ENCODE peak calls at places on chromosomes 4 and X, in five cellular contexts. N is bronchial epithelial cell, Y is astrocyte of the cerebellum, Q is Calu3, P is OCI-LY7. B is an unnamed sample.

GRCh38 chr4:14294611-14295010 is 667.1 kb upstream of the BOD1L1 start:
- DNase-seq in Y (peak), P (no peak), Q (no peak), N (no peak), B (no peak)

GRCh38 chr4:26273308-26273980 is 47.4 kb upstream of the RBPJ start:
- DNase-seq in Q (no peak), N (no peak), Y (no peak), P (no peak), B (no peak)

GRCh38 chr4:124483043-124483906 is 229.3 kb downstream of the ANKRD50 start:
- DNase-seq in N (no peak), P (no peak), Y (no peak), Q (no peak), B (no peak)

GRCh38 chrX:20414781-20415445 is 148.2 kb upstream of the RPS6KA3 start:
- DNase-seq in Y (no peak), N (no peak), P (no peak), Q (no peak), B (no peak)

GRCh38 chr4:142378179-142378578 is 467.9 kb downstream of the INPP4B start:
- DNase-seq in P (no peak), Q (no peak), Y (no peak), N (no peak), B (no peak)

GRCh38 chr4:48907706-48908477 is 1.3 kb upstream of the OCIAD2 start:
- DNase-seq in Y (no peak), P (no peak), N (peak), Q (no peak), B (no peak)

GRCh38 chr4:186823989-186824388 is 100.3 kb upstream of the FAT1 start:
- DNase-seq in Y (no peak), N (no peak), P (no peak), Q (no peak), B (no peak)

GRCh38 chr4:145535202-145535601 is 53.5 kb downstream of the SMAD1 start:
- DNase-seq in P (no peak), Y (no peak), N (peak), Q (no peak), B (no peak)

GRCh38 chr4:110641218-110641617 is 18.3 kb upstream of the PITX2 start:
- DNase-seq in N (no peak), P (no peak), Y (no peak), Q (no peak), B (no peak)

GRCh38 chr4:115433501-115433900 is 320.1 kb upstream of the NDST4 start:
- DNase-seq in P (no peak), N (peak), Q (no peak), Y (no peak), B (no peak)

GRCh38 chr4:6548201-6548881 is 26.6 kb upstream of the MAN2B2 start:
- DNase-seq in Y (no peak), P (peak), Q (peak), N (peak), B (no peak)

GRCh38 chr4:184395451-184395917 is 78.9 kb downstream of the IRF2 start:
- DNase-seq in P (no peak), Q (no peak), Y (no peak), N (no peak), B (no peak)

GRCh38 chrX:30246769-30247489 is at the start of gene MAGEB1:
- DNase-seq in Y (no peak), P (no peak), Q (no peak), N (no peak), B (no peak)

GRCh38 chr4:141645611-141646340 is 9.4 kb downstream of the IL15 start:
- DNase-seq in N (peak), Q (no peak), Y (peak), P (no peak), B (no peak)

GRCh38 chrX:133792198-133792953 is 193.0 kb downstream of the GPC3 start:
- DNase-seq in Y (peak), P (peak), N (peak), Q (peak), B (peak)

GRCh38 chrX:43514820-43515219 is 141.3 kb upstream of the MAOA start:
- DNase-seq in P (no peak), N (no peak), Q (no peak), Y (no peak), B (no peak)

GRCh38 chr4:159297088-159297487 is 194.2 kb downstream of the RAPGEF2 start:
- DNase-seq in Q (no peak), P (no peak), N (no peak), Y (no peak), B (no peak)
- TF ChIP-seq CTCF in Q (no peak), P (no peak), N (no peak), Y (peak), B (no peak)

GRCh38 chr4:165347647-165348569 is 20.4 kb downstream of the MSMO1 start:
- DNase-seq in P (no peak), N (no peak), Q (no peak), Y (no peak), B (no peak)

GRCh38 chr4:165345663-165346417 is 18.4 kb downstream of the MSMO1 start:
- DNase-seq in P (no peak), Y (no peak), Q (no peak), N (no peak), B (no peak)

GRCh38 chr4:165343353-165344191 is 16.1 kb downstream of the MSMO1 start:
- DNase-seq in Y (no peak), N (peak), P (peak), Q (no peak), B (no peak)
- TF ChIP-seq CTCF in Y (peak), N (peak), P (peak), Q (no peak), B (no peak)

DNA sequence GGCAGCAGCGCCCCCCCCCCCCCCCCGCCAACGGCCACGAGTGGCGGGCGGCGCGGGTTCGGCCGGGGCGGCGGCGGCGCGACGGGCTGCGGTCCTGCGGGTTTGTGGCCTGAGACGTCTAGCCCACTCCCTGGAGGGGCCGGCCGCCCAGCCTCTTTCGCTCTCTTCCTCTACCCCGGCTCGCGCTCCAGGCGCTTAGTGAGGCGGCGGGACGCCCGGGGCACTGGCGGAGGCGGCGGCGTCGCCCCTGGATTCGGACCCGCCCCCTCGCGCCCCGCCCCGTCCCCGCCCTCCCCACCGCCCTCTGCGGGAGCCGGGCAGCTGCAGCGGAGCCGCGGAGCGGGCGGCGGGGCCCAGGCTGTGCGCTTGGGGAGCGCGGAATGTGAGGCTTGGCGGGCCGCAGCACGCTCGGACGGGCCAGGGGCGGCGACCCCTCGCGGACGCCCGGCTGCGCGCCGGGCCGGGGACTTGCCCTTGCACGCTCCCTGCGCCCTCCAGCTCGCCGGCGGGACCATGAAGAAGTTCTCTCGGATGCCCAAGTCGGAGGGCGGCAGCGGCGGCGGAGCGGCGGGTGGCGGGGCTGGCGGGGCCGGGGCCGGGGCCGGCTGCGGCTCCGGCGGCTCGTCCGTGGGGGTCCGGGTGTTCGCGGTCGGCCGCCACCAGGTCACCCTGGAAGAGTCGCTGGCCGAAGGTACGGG is at the start of gene BMP2K:
- DNase-seq in Y (peak), N (peak), Q (peak), P (peak), B (no peak)
- TF ChIP-seq CTCF in Y (no peak), N (no peak), Q (no peak), P (no peak), B (no peak)

DNA sequence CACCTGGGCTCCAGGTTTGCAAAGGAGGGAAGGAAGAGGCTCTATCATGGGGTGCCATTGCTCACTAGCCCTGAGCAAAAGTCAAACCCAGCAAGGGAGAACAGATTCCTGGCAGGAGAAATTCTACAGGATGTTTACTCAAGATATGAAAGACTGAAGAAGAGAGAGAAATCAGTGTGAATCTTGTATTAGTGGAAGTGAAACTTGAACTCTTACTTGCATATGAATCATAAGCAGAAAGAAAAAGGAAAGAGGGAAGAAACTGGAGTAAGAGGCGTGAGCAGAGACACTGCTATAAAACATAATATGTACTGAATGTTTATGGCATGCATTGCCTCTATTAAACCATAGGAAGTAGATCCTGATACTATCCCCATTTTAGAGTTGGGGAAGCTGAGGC is 60.9 kb downstream of the C4orf46 start:
- DNase-seq in Y (no peak), N (peak), P (no peak), Q (no peak), B (no peak)
- TF ChIP-seq CTCF in Y (no peak), N (no peak), P (no peak), Q (no peak), B (no peak)

GRCh38 chr4:180757927-180758326 is 1485.3 kb upstream of the TENM3 start:
- DNase-seq in Q (no peak), Y (no peak), N (no peak), P (no peak), B (no peak)
- TF ChIP-seq CTCF in Q (no peak), Y (no peak), N (no peak), P (no peak), B (no peak)

DNA sequence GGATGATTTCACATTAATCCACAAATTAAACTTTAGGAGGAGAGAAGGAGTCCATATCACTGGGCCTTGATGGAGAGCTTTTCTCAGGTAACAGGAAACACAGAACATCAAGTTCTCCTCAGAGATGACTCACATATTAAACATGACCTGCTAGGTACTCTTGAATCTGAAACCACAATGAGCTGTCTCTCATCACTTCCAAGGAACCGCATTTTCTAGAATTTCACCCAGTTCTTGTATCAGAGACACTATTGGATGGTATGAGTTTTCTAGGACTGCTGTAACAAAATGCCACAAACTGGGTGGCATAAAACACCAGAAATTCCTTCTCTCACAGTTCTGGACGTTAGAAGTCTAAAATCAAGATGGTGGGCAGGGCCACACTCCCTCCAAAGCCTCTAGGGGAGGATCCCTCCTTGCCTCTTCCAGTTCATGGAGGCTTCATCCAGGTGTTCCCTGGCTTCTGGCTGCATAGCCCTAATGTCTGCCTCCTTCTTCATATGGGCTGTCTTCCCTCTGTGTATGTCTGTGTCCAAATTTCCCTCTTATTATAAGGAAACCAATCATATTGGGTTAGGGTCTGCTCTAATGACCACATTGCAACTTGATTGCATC is 38.5 kb upstream of the RASL11B start:
- DNase-seq in Y (no peak), Q (no peak), P (no peak), N (peak), B (no peak)
- TF ChIP-seq CTCF in Y (no peak), Q (no peak), P (no peak), N (no peak), B (no peak)

GRCh38 chr4:89949782-89950387 is 55.2 kb downstream of the MMRN1 start:
- DNase-seq in N (peak), Y (no peak), P (no peak), Q (no peak), B (no peak)
- TF ChIP-seq CTCF in N (peak), Y (peak), P (peak), Q (no peak), B (peak)

DNA sequence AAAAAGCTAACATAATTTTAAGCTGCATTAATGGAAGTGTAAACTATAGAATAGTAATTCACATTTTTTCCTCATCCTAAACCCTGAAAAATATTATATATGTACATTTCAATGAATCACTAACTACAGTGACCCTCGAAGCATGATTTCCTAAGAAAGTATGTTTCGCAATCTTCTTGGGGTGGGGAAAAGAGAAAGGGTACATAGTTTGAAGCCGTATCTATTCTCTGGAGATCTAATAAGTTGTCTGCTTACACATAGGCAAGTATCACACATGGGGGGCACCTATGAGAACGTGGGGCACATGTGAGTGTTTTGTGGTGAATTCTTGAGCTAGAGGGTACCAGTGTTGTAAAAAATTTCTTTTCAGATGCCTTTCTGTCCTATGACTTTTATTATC is 71.2 kb downstream of the JADE1 start:
- DNase-seq in Q (no peak), Y (no peak), N (peak), P (no peak), B (no peak)
- TF ChIP-seq CTCF in Q (no peak), Y (no peak), N (no peak), P (no peak), B (no peak)

GRCh38 chrX:107775734-107776511 is at the start of gene TSC22D3:
- DNase-seq in P (peak), Y (no peak), Q (peak), N (peak), B (no peak)
- TF ChIP-seq CTCF in P (no peak), Y (no peak), Q (no peak), N (peak), B (peak)

B was measured in AG09319.